ENCODE peak calls at places on chromosome 3, in four cellular contexts. P is GM12878, Z is HepG2, H is H1. E is an unnamed sample.

GRCh38 chr3:43770426-43771103 is 79.8 kb downstream of the ABHD5 start:
- DNase-seq in Z (no peak), H (no peak), P (no peak), E (no peak)

GRCh38 chr3:111730143-111730542 is 128.9 kb upstream of the PHLDB2 start:
- DNase-seq in Z (no peak), H (no peak), P (no peak), E (no peak)

GRCh38 chr3:130981469-130981868 is 45.2 kb downstream of the ASTE1 start:
- DNase-seq in H (no peak), P (no peak), Z (no peak), E (no peak)

GRCh38 chr3:194894538-194894937 is 208.9 kb downstream of the FAM43A start:
- DNase-seq in H (no peak), P (no peak), Z (no peak), E (no peak)

GRCh38 chr3:36451816-36452215 is 71.5 kb downstream of the STAC start:
- DNase-seq in Z (no peak), P (no peak), H (no peak), E (no peak)

GRCh38 chr3:134239538-134239937 is 11.1 kb downstream of the RYK start:
- DNase-seq in Z (no peak), H (no peak), P (no peak), E (no peak)

GRCh38 chr3:52002768-52003167 is 7.1 kb upstream of the RPL29 start:
- DNase-seq in P (no peak), Z (no peak), H (peak; percentile 59), E (no peak)

GRCh38 chr3:129855454-129856419 is 37.8 kb downstream of the TMCC1 start:
- DNase-seq in H (no peak), Z (no peak), P (no peak), E (no peak)

GRCh38 chr3:97148891-97149290 is 334.5 kb downstream of the EPHA6 start:
- DNase-seq in H (no peak), Z (no peak), P (no peak), E (no peak)

GRCh38 chr3:83523470-83524073 is 1435.2 kb upstream of the CADM2 start:
- DNase-seq in H (peak; percentile 54), P (peak; percentile 11), Z (peak; percentile 64), E (peak; percentile 82)

GRCh38 chr3:20742903-20743302 is 556.9 kb upstream of the SGO1 start:
- DNase-seq in P (no peak), H (no peak), Z (no peak), E (peak; percentile 18)

GRCh38 chr3:62817678-62818077 is 57.5 kb downstream of the CADPS start:
- DNase-seq in Z (no peak), P (no peak), H (no peak), E (no peak)

GRCh38 chr3:12972043-12972442 is 101.2 kb downstream of the IQSEC1 start:
- DNase-seq in Z (no peak), P (no peak), H (no peak), E (no peak)

GRCh38 chr3:17039579-17039978 is 154.8 kb downstream of the PLCL2 start:
- DNase-seq in P (no peak), H (no peak), Z (no peak), E (no peak)

GRCh38 chr3:151538706-151539403 is 78.0 kb upstream of the IGSF10 start:
- DNase-seq in Z (no peak), P (no peak), H (no peak), E (no peak)

GRCh38 chr3:54067060-54067459 is 55.3 kb upstream of the CACNA2D3 start:
- DNase-seq in P (no peak), Z (no peak), H (no peak), E (no peak)

GRCh38 chr3:115388166-115388565 is 235.1 kb upstream of the GAP43 start:
- DNase-seq in P (no peak), Z (no peak), H (no peak), E (no peak)

GRCh38 chr3:23915537-23916108 is 1.2 kb downstream of the NKIRAS1 start:
- DNase-seq in P (no peak), H (no peak), Z (peak; percentile 45), E (no peak)

GRCh38 chr3:40333416-40333815 is 23.9 kb downstream of the EIF1B start:
- DNase-seq in P (no peak), Z (no peak), H (no peak), E (no peak)

GRCh38 chr3:52056521-52056967 is at the start of gene DUSP7:
- DNase-seq in H (peak; percentile 76), P (no peak), Z (no peak), E (no peak)

GRCh38 chr3:122786067-122786466 is 7.6 kb downstream of the HSPBAP1 start:
- DNase-seq in H (no peak), Z (peak; percentile 40), P (no peak), E (no peak)

GRCh38 chr3:86748015-86748414 is 242.9 kb downstream of the VGLL3 start:
- DNase-seq in P (no peak), H (no peak), Z (no peak), E (no peak)

GRCh38 chr3:118804959-118805358 is 229.7 kb downstream of the IGSF11 start:
- DNase-seq in P (no peak), H (no peak), Z (no peak), E (no peak)

GRCh38 chr3:110178965-110179364 is 841.6 kb upstream of the DPPA4 start:
- DNase-seq in H (no peak), Z (no peak), P (no peak), E (no peak)

GRCh38 chr3:183300996-183301562 is 48.0 kb downstream of the B3GNT5 start:
- DNase-seq in P (no peak), Z (no peak), H (no peak), E (no peak)

GRCh38 chr3:89859738-89860137 is 752.3 kb downstream of the EPHA3 start:
- DNase-seq in Z (no peak), H (no peak), P (no peak), E (no peak)

GRCh38 chr3:190996376-190996775 is 133.9 kb upstream of the GMNC start:
- DNase-seq in Z (no peak), H (no peak), P (no peak), E (no peak)

GRCh38 chr3:51942603-51943450 is 664 bp downstream of the PARP3 start:
- DNase-seq in Z (peak; percentile 67), P (peak; percentile 23), H (no peak), E (no peak)

GRCh38 chr3:197482001-197482400 is 73.8 kb downstream of the BDH1 start:
- DNase-seq in Z (no peak), H (no peak), P (no peak), E (peak; percentile 46)

GRCh38 chr3:70861855-70862254 is 549.4 kb upstream of the MDFIC2 start:
- DNase-seq in P (no peak), Z (no peak), H (no peak), E (no peak)

GRCh38 chr3:13110678-13111116 is 37.5 kb upstream of the IQSEC1 start:
- DNase-seq in P (peak; percentile 76), Z (no peak), H (no peak), E (no peak)

GRCh38 chr3:5013021-5013906 is 34.0 kb downstream of the BHLHE40 start:
- DNase-seq in Z (peak; percentile 29), H (no peak), P (no peak), E (no peak)

GRCh38 chr3:171846594-171846993 is 3.4 kb downstream of the TMEM212 start:
- DNase-seq in P (peak; percentile 80), Z (no peak), H (no peak), E (no peak)

GRCh38 chr3:173587055-173587454 is 189.5 kb downstream of the NLGN1 start:
- DNase-seq in H (no peak), P (no peak), Z (no peak), E (no peak)

GRCh38 chr3:173586176-173586575 is 188.6 kb downstream of the NLGN1 start:
- DNase-seq in H (no peak), P (no peak), Z (no peak), E (no peak)

GRCh38 chr3:173584093-173584833 is 186.7 kb downstream of the NLGN1 start:
- DNase-seq in Z (no peak), H (peak; percentile 76), P (no peak), E (peak; percentile 56)

GRCh38 chr3:173583496-173583895 is 186.0 kb downstream of the NLGN1 start:
- DNase-seq in H (no peak), P (no peak), Z (no peak), E (peak; percentile 66)

DNA sequence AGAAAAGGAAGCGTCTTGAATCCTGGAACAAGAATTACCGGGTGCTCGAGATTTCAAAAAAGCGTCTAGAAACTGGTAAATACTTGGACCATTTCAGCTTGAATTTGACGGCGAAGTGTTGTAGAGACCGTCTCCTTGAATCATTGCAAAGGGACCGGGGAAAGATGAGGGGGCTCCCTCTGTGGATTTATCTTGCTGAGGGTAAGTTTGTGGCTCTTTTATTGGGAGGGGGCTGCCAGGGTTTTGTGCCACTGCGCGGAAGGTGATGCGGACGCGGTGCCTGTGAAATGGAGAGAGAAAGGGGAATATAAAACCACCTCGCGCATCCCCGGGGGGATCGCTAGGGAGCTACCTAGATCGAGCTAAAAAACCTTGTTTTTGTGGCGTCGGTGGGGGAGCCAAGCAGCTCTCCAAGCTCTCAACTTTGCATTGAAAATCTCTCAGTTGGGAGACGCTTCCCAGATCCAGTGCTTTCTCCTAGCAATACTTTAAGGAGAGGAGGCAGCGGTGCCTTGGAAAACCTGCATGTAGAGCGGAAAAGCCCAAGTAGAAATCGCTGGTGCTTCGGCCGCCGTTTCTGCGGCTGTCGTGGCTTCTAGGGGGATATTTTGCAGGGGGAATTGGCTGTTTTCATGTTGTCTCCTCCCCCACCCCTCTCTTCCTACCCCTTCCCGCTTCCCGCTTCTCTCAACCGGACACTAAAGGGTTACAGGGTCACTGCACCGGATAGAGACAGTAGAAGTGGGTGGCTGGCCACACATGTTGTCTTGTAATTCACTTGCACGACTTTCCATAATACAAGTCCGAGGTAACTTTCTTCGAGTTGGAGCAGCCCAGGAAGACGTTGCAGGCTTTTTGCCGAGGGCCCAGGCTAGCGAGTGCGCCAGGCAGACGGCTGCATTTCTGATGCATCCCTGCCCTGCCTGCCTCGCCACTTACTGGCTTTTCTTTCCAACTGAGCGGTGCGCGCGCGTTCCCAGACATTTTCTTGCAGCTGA is 187.6 kb downstream of the NLGN1 start:
- DNase-seq in P (no peak), Z (no peak), H (peak; percentile 69), E (peak; percentile 57)
- TF ChIP-seq YY1 in P (no peak), Z (no peak), H (peak; percentile 34), E (no peak)

GRCh38 chr3:46521096-46521495 is 23.3 kb downstream of the RTP3 start:
- DNase-seq in Z (no peak), P (no peak), H (no peak), E (no peak)
- H3K4me3 ChIP-seq in Z (no peak overlapping the region), P (no peak overlapping the region), H (no peak overlapping the region), E (no peak overlapping the region)

GRCh38 chr3:159189994-159190669 is 388.3 kb downstream of the MFSD1 start:
- DNase-seq in Z (no peak), H (no peak), P (no peak), E (no peak)
- TF ChIP-seq SUZ12 in Z (no peak), H (no peak), P (no peak), E (no peak)

DNA sequence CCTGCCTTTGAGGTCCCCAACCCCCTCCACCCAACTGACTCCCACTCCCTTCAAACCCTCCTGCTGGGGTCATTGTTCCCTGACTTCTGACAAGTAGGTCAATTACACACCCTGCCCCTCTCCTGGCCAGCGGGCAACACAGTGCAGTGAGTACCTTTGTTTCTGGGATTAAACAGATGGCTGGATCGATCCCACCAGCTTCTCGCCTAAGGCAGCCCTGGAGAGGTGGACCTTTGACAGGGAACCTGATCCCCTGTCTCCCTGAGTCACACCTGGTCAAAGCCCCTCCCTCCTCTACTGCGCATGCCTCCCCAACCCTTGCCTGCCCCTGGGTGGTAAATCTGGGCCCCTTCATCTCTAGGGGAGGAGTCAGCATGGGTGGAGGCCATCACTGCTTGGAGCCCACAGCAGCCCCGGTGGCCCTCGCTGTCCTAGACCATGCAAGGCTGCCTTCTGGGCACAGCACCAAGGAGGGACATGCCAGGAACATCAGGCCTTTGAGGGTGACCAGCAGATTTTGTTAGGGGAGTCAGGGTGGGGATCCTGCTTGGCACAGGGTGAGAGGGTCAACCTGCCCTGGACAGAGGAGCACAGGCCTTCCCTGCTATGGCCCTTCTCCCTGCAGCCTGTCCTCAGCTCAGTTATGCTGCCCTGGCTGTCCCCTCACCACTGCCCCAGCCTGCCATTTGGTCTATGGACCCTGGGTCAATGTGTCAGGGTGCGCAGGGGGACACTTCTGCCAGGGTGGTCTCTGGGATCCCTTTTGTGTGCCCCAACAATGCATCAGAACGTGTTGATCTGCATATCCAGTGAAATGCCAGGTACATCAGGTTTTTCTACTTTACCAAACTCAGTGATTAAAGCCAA is 9.8 kb upstream of the PRR23E start:
- DNase-seq in P (no peak), Z (no peak), H (peak; percentile 45), E (no peak)
- TF ChIP-seq YY1 in P (no peak), Z (no peak), H (no peak), E (no peak)

E was measured in NT2/D1.